ENCODE peak calls at places on chromosomes 2 and 18, in six cellular contexts. T is GM23248, H is PC-3, K is thoracic aorta, R is tibial nerve, A is Panc1. Q is an unnamed sample. For H3K36me3 and H3K9me3, the result is how much of the 10 kb centered on the place peaks cover.

GRCh38 chr2:162915858-162916257 is 77.3 kb upstream of the KCNH7 start:
- DNase-seq in T (no peak), H (no peak), K (no peak), R (no peak), A (no peak), Q (no peak)

GRCh38 chr2:65320042-65320711 is 92.5 kb downstream of the ACTR2 start:
- DNase-seq in T (peak), H (peak), K (no peak), R (no peak), A (peak), Q (peak)

GRCh38 chr2:105771841-105772240 is 27.1 kb downstream of the NCK2 start:
- DNase-seq in T (no peak), H (no peak), K (no peak), R (no peak), A (no peak), Q (no peak)

GRCh38 chr2:177606636-177607035 is 214.1 kb downstream of the AGPS start:
- DNase-seq in T (no peak), H (no peak), K (no peak), R (no peak), A (no peak), Q (no peak)

GRCh38 chr2:28929581-28929980 is 35.1 kb downstream of the WDR43 start:
- DNase-seq in T (peak), H (no peak), K (no peak), R (no peak), A (no peak), Q (no peak)

GRCh38 chr2:974054-974453 is 23.4 kb downstream of the SNTG2 start:
- DNase-seq in T (no peak), H (no peak), K (no peak), R (no peak), A (no peak), Q (no peak)

GRCh38 chr2:169891593-169892298 is 64.5 kb downstream of the UBR3 start:
- DNase-seq in T (peak), H (peak), K (no peak), R (no peak), A (no peak), Q (no peak)

GRCh38 chr2:178306351-178307073 is 112.2 kb downstream of the OSBPL6 start:
- DNase-seq in T (peak), H (peak), K (no peak), R (no peak), A (peak), Q (peak)

GRCh38 chr2:43825841-43826240 is 12.8 kb downstream of the ABCG5 start:
- DNase-seq in T (no peak), H (no peak), K (no peak), R (no peak), A (no peak), Q (no peak)

GRCh38 chr2:231708773-231709635 is 679 bp downstream of the PTMA start:
- DNase-seq in T (peak), H (peak), K (no peak), R (no peak), A (no peak), Q (peak)

GRCh38 chr18:8749492-8749891 is 44.1 kb downstream of the MTCL1 start:
- DNase-seq in T (no peak), H (no peak), K (no peak), R (no peak), A (no peak), Q (no peak)

GRCh38 chr2:61536086-61536722 is 2.0 kb downstream of the XPO1 start:
- DNase-seq in T (peak), H (peak), K (no peak), R (peak), A (peak), Q (peak)

GRCh38 chr2:88671786-88672427 is 19.6 kb upstream of the RPIA start:
- DNase-seq in T (peak), H (peak), K (no peak), R (peak), A (no peak), Q (no peak)

GRCh38 chr18:70659026-70659726 is 370.3 kb downstream of the SOCS6 start:
- DNase-seq in T (peak), H (no peak), K (no peak), R (no peak), A (no peak), Q (no peak)

GRCh38 chr2:233799087-233799665 is 21.0 kb downstream of the MROH2A start:
- DNase-seq in T (no peak), H (no peak), K (no peak), R (no peak), A (no peak), Q (no peak)

GRCh38 chr18:75754433-75754832 is 326.9 kb upstream of the SMIM21 start:
- DNase-seq in T (no peak), H (no peak), K (no peak), R (no peak), A (no peak), Q (no peak)

GRCh38 chr2:152046940-152047339 is 51.9 kb downstream of the CACNB4 start:
- DNase-seq in T (no peak), H (no peak), K (no peak), R (no peak), A (no peak), Q (no peak)

GRCh38 chr2:241788572-241788971 is 11.9 kb downstream of the GAL3ST2 start:
- DNase-seq in T (peak), H (no peak), K (no peak), R (no peak), A (no peak), Q (no peak)

GRCh38 chr2:173264603-173265366 is 89.9 kb upstream of the CDCA7 start:
- DNase-seq in T (no peak), H (no peak), K (no peak), R (peak), A (no peak), Q (no peak)

GRCh38 chr2:236915726-236916125 is 170.0 kb upstream of the COPS8 start:
- DNase-seq in T (no peak), H (no peak), K (no peak), R (peak), A (no peak), Q (no peak)

GRCh38 chr2:72457801-72458516 is 310.3 kb upstream of the CYP26B1 start:
- DNase-seq in T (peak), H (peak), K (no peak), R (no peak), A (no peak), Q (no peak)

GRCh38 chr2:2822143-2822542 is 491.1 kb upstream of the MYT1L start:
- DNase-seq in T (no peak), H (no peak), K (no peak), R (no peak), A (no peak), Q (no peak)

GRCh38 chr18:26804474-26804873 is 61.0 kb downstream of the AQP4 start:
- DNase-seq in T (no peak), H (no peak), K (no peak), R (no peak), A (no peak), Q (no peak)

GRCh38 chr2:32772623-32773221 is 144.9 kb downstream of the TTC27 start:
- DNase-seq in T (peak), H (peak), K (no peak), R (no peak), A (peak), Q (peak)

GRCh38 chr2:19868705-19869550 is 32.9 kb downstream of the TTC32 start:
- DNase-seq in T (peak), H (no peak), K (no peak), R (peak), A (no peak), Q (no peak)

GRCh38 chr2:240997856-240998705 is at the start of gene SNED1:
- DNase-seq in T (peak), H (peak), K (peak), R (peak), A (peak), Q (peak)

GRCh38 chr2:217979151-217979811 is 23.5 kb downstream of the TNS1 start:
- DNase-seq in T (peak), H (no peak), K (no peak), R (no peak), A (no peak), Q (no peak)

GRCh38 chr2:120556908-120557307 is 178.8 kb upstream of the GLI2 start:
- DNase-seq in T (no peak), H (no peak), K (no peak), R (no peak), A (no peak), Q (no peak)

GRCh38 chr18:49019446-49020045 is 68.8 kb upstream of the SMAD7 start:
- DNase-seq in T (no peak), H (no peak), K (no peak), R (no peak), A (no peak), Q (no peak)

GRCh38 chr2:27372937-27373336 is 2.5 kb downstream of the SNX17 start:
- DNase-seq in T (no peak), H (peak), K (no peak), R (no peak), A (no peak), Q (no peak)

GRCh38 chr2:27363933-27364332 is 6.2 kb downstream of the EIF2B4 start:
- DNase-seq in T (no peak), H (no peak), K (no peak), R (no peak), A (no peak), Q (no peak)

GRCh38 chr2:27370026-27370815 is at the start of the genes EIF2B4 and SNX17:
- DNase-seq in T (peak), H (peak), K (peak), R (peak), A (peak), Q (peak)

GRCh38 chr2:27370816-27371620 is 602 bp downstream of the SNX17 start:
- DNase-seq in T (peak), H (peak), K (no peak), R (no peak), A (no peak), Q (peak)

GRCh38 chr2:27369471-27370025 is 590 bp downstream of the EIF2B4 start:
- DNase-seq in T (peak), H (peak), K (no peak), R (no peak), A (no peak), Q (peak)
- H3K4me3 ChIP-seq in T (peak), H (peak), K (peak), R (peak), A (peak), Q (peak)

DNA sequence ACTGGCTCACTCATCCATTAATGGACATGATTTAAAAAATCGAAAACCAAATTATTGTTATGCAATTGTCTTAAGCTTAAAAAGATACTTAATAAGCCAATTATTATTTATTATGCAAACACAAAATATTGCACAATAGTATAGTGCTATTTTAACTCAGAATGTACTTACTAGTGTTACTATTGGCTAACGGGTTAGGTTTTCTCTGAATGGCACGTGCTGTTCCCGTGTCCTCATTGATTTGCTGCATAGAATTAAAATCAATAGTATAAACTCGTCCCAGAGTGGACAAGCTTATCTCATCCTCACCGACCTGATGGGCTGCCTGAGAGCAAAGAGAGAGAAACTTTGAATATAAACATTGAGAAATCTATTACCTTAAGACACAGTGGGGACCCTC is 91.2 kb upstream of the DNER start:
- DNase-seq in T (no peak), H (no peak), K (no peak), R (no peak), A (no peak), Q (no peak)
- H3K36me3 ChIP-seq in T (half or more), H (half or more), K (under half), R (under half), A (half or more), Q (half or more)

DNA sequence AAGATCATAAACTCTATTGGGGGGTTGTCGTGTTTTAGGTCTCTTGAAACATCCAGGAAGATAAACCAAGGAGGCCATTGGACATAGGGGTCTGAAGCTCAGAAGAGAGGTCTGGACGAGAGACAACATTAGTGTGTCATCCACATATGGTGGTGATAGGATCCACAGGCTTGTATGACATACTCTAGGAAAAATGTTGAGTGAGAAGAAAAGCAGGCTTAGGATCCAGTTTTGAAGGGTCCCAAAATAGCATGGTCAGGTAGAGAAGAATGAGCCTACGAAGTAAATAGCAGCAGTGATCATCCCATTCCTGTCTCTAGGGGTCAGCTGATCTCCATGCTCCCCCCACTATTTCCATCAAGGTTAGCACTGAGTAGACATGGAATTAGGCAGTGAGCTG is 166.8 kb downstream of the ANKRD30B start:
- DNase-seq in T (peak), H (peak), K (no peak), R (no peak), A (no peak), Q (no peak)
- H3K9me3 ChIP-seq in T (under half), H (under half), K (under half), R (under half), A (under half), Q (under half)

GRCh38 chr2:154375625-154376020 is 322.9 kb upstream of the KCNJ3 start:
- DNase-seq in T (peak), H (peak), K (no peak), R (no peak), A (peak), Q (no peak)
- H3K4me3 ChIP-seq in T (peak), H (peak), K (peak), R (no peak), A (peak), Q (no peak)

DNA sequence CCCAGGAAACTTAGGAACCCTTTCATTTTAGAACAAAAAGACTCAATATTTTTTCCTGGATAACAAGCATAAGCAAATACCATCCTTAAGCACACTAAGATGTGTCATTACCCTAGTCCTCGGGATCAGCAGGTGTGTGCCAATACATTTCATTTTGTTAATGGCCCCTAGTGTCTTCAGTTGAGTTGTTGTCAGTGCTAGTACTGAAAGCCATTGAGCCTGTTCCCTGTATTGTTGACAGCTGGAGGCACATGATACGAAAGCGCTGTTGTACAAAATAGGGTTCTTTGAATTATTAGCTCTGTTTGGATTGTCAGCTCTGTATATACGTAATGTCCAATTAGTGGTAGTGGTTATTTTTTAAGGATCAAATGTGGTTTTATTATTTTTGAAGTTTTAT is 29.5 kb downstream of the VAPA start:
- DNase-seq in T (no peak), H (no peak), K (no peak), R (no peak), A (no peak), Q (no peak)
- H3K36me3 ChIP-seq in T (half or more), H (half or more), K (under half), R (under half), A (under half), Q (half or more)

GRCh38 chr2:239765076-239765845 is 259.9 kb downstream of the NDUFA10 start:
- DNase-seq in T (no peak), H (no peak), K (no peak), R (no peak), A (no peak), Q (no peak)

GRCh38 chr2:239763433-239764097 is 261.6 kb downstream of the NDUFA10 start:
- DNase-seq in T (peak), H (peak), K (no peak), R (no peak), A (no peak), Q (no peak)

GRCh38 chr2:239767016-239767905 is 257.9 kb downstream of the NDUFA10 start:
- DNase-seq in T (no peak), H (no peak), K (no peak), R (no peak), A (no peak), Q (no peak)

GRCh38 chr2:239768031-239768800 is 256.9 kb downstream of the NDUFA10 start:
- DNase-seq in T (no peak), H (no peak), K (no peak), R (no peak), A (no peak), Q (no peak)

DNA sequence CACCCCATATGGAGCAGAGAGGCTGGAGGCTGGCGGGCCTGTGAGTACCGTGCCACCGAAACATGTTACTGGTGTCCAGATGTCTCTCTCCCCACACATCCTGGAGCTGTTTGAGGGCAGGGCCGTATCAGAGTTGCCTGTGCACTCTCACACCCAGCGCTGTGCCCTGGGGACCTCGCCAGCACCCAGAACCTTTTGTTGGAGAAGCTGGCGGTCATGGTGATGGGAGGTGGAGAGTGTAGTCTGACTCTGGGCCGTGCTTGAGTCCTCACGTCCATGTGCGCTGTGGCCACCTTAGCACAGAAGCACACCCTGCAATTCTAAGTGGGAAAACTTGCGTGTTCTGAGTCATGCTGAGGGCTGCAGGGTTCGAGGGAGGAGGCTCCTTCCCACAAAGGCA is 259.2 kb downstream of the NDUFA10 start:
- DNase-seq in T (no peak), H (no peak), K (no peak), R (no peak), A (no peak), Q (no peak)
- H3K9me3 ChIP-seq in T (under half), H (under half), K (under half), R (under half), A (under half), Q (under half)

GRCh38 chr18:5895300-5895885 is at the start of gene TMEM200C:
- DNase-seq in T (peak), H (peak), K (no peak), R (no peak), A (no peak), Q (no peak)
- H3K4me3 ChIP-seq in T (no peak), H (peak), K (peak), R (peak), A (peak), Q (no peak)

GRCh38 chr18:13756261-13756660 is 29.8 kb downstream of the RNMT start:
- DNase-seq in T (no peak), H (no peak), K (no peak), R (no peak), A (no peak), Q (no peak)
- H3K36me3 ChIP-seq in T (under half), H (under half), K (under half), R (under half), A (under half), Q (half or more)

GRCh38 chr2:94763318-94763717 is 107.9 kb upstream of the TEKT4 start:
- DNase-seq in T (no peak), H (no peak), K (no peak), R (no peak), A (no peak), Q (no peak)
- H3K9me3 ChIP-seq in T (under half), H (under half), K (under half), R (under half), A (under half), Q (under half)

Q was measured in MG63.